ENCODE peak calls at places on chromosome 21, in nine cellular contexts. C is vagina, R is body of pancreas, H is aorta, D is Peyer's patch, W is tibial nerve, B is tibial artery, P is hepatocyte, V is ovary. M is an unnamed sample. For H3K4me1, the result is how much of the 10 kb centered on the place peaks cover.

GRCh38 chr21:16455978-16456377 is 726.2 kb downstream of the USP25 start:
- DNase-seq in C (no peak), R (no peak), H (no peak), D (no peak), W (no peak), B (no peak), P (no peak), V (no peak), M (no peak)

GRCh38 chr21:27555996-27556395 is 589.1 kb upstream of the ADAMTS5 start:
- DNase-seq in C (no peak), R (no peak), H (no peak), D (no peak), W (no peak), B (no peak), P (no peak), V (no peak), M (no peak)

GRCh38 chr21:26115346-26115745 is 55.2 kb downstream of the APP start:
- DNase-seq in C (no peak), R (peak), H (no peak), D (no peak), W (no peak), B (no peak), P (no peak), V (no peak), M (peak)

GRCh38 chr21:43598416-43599120 is 60.7 kb downstream of the HSF2BP start:
- DNase-seq in C (no peak), R (no peak), H (no peak), D (no peak), W (no peak), B (no peak), P (no peak), V (no peak), M (no peak)

GRCh38 chr21:20647603-20648002 is 350.6 kb upstream of the NCAM2 start:
- DNase-seq in C (no peak), R (no peak), H (no peak), D (no peak), W (no peak), B (no peak), P (no peak), V (no peak), M (peak)

GRCh38 chr21:37259426-37259825 is 7.7 kb downstream of the VPS26C start:
- DNase-seq in C (peak), R (no peak), H (no peak), D (no peak), W (no peak), B (no peak), P (no peak), V (no peak), M (no peak)

GRCh38 chr21:43208561-43209332 is 39.9 kb downstream of the CRYAA start:
- DNase-seq in C (no peak), R (no peak), H (peak), D (no peak), W (peak), B (no peak), P (no peak), V (no peak), M (no peak)

GRCh38 chr21:37877171-37877570 is 39.1 kb downstream of the KCNJ6 start:
- DNase-seq in C (no peak), R (no peak), H (no peak), D (no peak), W (no peak), B (no peak), P (no peak), V (no peak), M (no peak)

GRCh38 chr21:40067751-40068150 is 200.5 kb downstream of the PCP4 start:
- DNase-seq in C (no peak), R (no peak), H (no peak), D (no peak), W (no peak), B (no peak), P (no peak), V (no peak), M (no peak)

GRCh38 chr21:28235169-28235892 is 757.3 kb downstream of the LTN1 start:
- DNase-seq in C (no peak), R (no peak), H (no peak), D (no peak), W (no peak), B (peak), P (no peak), V (no peak), M (no peak)

GRCh38 chr21:25342811-25343210 is 264.5 kb downstream of the MRPL39 start:
- DNase-seq in C (no peak), R (no peak), H (no peak), D (no peak), W (no peak), B (no peak), P (no peak), V (no peak), M (no peak)

GRCh38 chr21:39007532-39007931 is 175.7 kb downstream of the PSMG1 start:
- DNase-seq in C (no peak), R (no peak), H (peak), D (no peak), W (no peak), B (no peak), P (no peak), V (no peak), M (no peak)
- H3K4me1 ChIP-seq in C (under half), R (under half), H (under half), D (under half), W (under half), B (under half), P (under half), V (under half), M (under half)

DNA sequence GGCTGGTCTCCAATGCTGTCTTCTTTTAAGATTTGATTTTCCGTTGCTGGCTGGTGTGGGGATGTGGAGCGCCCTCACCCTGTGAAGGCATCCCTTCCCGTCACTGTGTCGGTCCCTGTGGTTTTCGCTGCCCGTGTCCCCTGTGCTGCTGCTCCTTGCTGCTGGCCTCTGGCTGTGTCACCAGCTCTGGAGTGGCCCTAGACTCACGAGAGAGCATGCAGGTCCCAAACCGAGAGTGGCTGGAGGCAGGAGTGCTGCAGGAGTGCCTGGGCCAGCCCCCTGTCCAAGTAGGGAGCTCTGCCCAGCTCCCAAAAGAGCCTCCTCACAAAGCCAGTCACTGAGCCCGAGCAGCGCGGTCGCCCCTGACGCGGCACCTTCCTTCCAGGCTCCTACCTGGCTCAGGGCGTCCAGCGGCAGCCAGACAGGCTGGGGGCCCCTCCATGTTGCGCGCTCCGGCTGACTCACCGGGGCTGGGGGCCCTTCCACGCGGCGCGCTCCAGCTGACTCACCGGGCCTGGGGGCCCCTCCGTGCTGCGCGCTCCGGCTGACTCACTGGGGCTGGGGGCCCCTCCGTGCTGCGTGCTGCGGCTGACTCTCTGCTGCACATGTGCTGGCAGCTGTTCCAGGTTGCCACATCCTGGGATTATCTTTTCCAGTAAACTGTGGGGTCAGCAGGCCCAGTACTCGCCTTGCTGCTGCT is 106.7 kb upstream of the COL6A1 start:
- DNase-seq in C (no peak), R (peak), H (peak), D (peak), W (no peak), B (peak), P (peak), V (peak), M (peak)
- H3K4me3 ChIP-seq in C (no peak), R (no peak), H (no peak), D (no peak), W (no peak), B (no peak), P (no peak), V (no peak), M (no peak)

GRCh38 chr21:17526771-17527170 is 13.9 kb downstream of the CXADR start:
- DNase-seq in C (no peak), R (no peak), H (no peak), D (no peak), W (no peak), B (no peak), P (no peak), V (no peak), M (no peak)
- H3K4me1 ChIP-seq in C (under half), R (under half), H (under half), D (under half), W (under half), B (under half), P (under half), V (under half), M (under half)

GRCh38 chr21:41504030-41504429 is 3.9 kb downstream of the TMPRSS2 start:
- DNase-seq in C (no peak), R (no peak), H (no peak), D (no peak), W (no peak), B (no peak), P (no peak), V (no peak), M (no peak)

GRCh38 chr21:41507521-41508414 is at the start of gene TMPRSS2:
- DNase-seq in C (no peak), R (peak), H (no peak), D (peak), W (no peak), B (no peak), P (peak), V (no peak), M (no peak)

GRCh38 chr21:41508415-41509205 is 652 bp upstream of the TMPRSS2 start:
- DNase-seq in C (no peak), R (no peak), H (no peak), D (peak), W (no peak), B (no peak), P (peak), V (no peak), M (no peak)

GRCh38 chr21:41506526-41507520 is 1.1 kb downstream of the TMPRSS2 start:
- DNase-seq in C (no peak), R (peak), H (no peak), D (peak), W (no peak), B (no peak), P (no peak), V (no peak), M (no peak)

DNA sequence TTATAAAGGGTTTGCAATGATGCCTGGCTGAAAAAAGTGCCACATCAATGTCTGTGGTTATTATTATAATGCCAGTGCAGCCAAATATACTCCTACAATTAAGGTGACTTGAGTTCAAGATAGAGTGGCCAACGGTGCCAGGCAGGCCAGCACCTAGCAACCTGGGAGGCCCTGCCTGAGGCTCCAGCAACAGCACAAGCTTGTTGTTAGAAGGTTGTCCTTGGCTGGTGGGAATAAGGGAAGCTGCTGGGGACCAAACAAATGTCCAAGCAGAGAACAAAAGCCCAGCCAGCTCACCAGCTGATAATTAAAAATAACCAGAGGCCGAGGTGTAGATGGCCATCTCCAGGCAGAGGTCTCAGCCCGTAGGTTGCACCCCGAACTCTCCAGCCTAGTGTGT is 2.0 kb downstream of the TMPRSS2 start:
- DNase-seq in C (no peak), R (peak), H (no peak), D (no peak), W (no peak), B (no peak), P (no peak), V (no peak), M (no peak)
- H3K4me3 ChIP-seq in C (no peak), R (peak), H (no peak), D (peak), W (peak), B (no peak), P (peak), V (no peak), M (no peak)

DNA sequence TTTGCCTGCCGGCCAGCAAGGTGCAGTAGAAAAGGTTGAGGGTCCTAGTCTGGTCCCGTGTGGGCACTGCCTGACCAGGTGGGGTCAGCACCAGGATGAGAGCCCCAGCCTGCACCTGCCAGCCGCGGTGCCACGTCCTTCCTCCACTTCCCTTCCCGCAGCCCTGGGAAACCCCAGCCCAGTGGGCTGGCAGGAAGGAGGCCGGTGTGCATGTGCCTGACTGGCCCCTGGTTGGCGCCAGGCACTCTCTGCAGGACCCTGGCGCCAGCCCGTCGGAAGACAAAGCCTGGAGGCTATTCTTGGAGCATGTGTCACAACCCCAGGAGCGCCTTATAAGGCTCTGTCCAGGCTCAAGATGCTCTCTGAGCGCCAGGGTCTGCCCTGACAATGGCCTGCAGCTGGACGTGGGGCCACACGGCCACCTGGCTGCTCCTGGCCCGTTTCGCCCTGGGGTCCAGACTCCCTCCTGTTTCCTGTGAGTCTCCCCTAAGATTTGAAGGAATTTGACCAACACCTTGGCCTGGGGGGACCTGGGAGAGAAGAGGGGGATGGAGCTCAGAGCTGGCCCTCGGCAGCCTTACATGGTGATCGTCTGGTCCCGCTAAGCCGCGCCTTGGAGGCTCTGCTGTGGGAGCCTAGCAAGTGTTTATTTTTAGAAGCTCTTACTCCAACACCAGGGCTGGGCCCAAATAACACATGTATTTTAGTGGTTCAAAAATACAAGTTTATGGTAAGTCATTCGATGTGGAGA is 31.9 kb upstream of the POFUT2 start:
- DNase-seq in C (no peak), R (no peak), H (peak), D (peak), W (no peak), B (peak), P (no peak), V (peak), M (no peak)
- H3K4me1 ChIP-seq in C (half or more), R (half or more), H (under half), D (under half), W (under half), B (half or more), P (under half), V (under half), M (under half)

GRCh38 chr21:35223480-35224156 is 174.5 kb upstream of the RUNX1 start:
- DNase-seq in C (no peak), R (no peak), H (no peak), D (no peak), W (no peak), B (no peak), P (no peak), V (no peak), M (no peak)

GRCh38 chr21:35226302-35226701 is 177.2 kb upstream of the RUNX1 start:
- DNase-seq in C (no peak), R (no peak), H (no peak), D (no peak), W (no peak), B (no peak), P (no peak), V (no peak), M (no peak)

GRCh38 chr21:35227774-35228173 is 178.7 kb upstream of the RUNX1 start:
- DNase-seq in C (no peak), R (no peak), H (no peak), D (no peak), W (no peak), B (no peak), P (no peak), V (no peak), M (no peak)

GRCh38 chr21:35226960-35227741 is 178.0 kb upstream of the RUNX1 start:
- DNase-seq in C (no peak), R (no peak), H (no peak), D (no peak), W (no peak), B (no peak), P (no peak), V (no peak), M (no peak)

GRCh38 chr21:35225573-35225972 is 176.5 kb upstream of the RUNX1 start:
- DNase-seq in C (no peak), R (no peak), H (no peak), D (no peak), W (no peak), B (no peak), P (no peak), V (no peak), M (no peak)
- H3K4me3 ChIP-seq in C (no peak), R (no peak), H (no peak), D (no peak), W (no peak), B (no peak), P (no peak), V (no peak), M (no peak)

GRCh38 chr21:29658934-29659203 is 280.9 kb downstream of the GRIK1 start:
- DNase-seq in C (no peak), R (no peak), H (no peak), D (no peak), W (no peak), B (no peak), P (no peak), V (no peak), M (no peak)
- H3K4me1 ChIP-seq in C (under half), R (under half), H (under half), D (under half), W (under half), B (under half), P (under half), V (under half), M (under half)

GRCh38 chr21:33070921-33071877 is 1.3 kb downstream of the OLIG1 start:
- DNase-seq in C (no peak), R (no peak), H (no peak), D (no peak), W (no peak), B (no peak), P (no peak), V (no peak), M (peak)
- H3K4me3 ChIP-seq in C (peak), R (no peak), H (no peak), D (peak), W (peak), B (peak), P (no peak), V (peak), M (peak)

DNA sequence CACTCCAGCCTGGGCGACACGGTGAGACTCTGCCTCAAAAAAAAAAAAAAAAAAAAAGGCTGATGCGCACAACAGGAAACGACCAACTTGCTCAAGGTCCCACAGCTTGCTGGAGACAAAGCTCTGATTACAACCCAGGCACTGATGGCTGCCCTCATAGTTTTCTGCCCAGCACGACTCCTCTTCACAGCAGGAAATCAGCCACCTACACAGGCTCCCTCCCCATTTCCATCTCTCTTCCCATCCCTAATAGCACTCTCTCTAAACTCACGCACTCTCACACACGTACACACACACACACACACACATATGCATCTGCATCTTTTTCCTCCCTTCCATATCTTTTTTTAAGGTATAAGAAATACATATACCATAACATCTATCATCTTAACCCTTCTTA is 153.5 kb upstream of the SOD1 start:
- DNase-seq in C (no peak), R (no peak), H (no peak), D (no peak), W (no peak), B (no peak), P (no peak), V (no peak), M (peak)
- H3K4me1 ChIP-seq in C (under half), R (under half), H (under half), D (under half), W (under half), B (under half), P (under half), V (under half), M (under half)

DNA sequence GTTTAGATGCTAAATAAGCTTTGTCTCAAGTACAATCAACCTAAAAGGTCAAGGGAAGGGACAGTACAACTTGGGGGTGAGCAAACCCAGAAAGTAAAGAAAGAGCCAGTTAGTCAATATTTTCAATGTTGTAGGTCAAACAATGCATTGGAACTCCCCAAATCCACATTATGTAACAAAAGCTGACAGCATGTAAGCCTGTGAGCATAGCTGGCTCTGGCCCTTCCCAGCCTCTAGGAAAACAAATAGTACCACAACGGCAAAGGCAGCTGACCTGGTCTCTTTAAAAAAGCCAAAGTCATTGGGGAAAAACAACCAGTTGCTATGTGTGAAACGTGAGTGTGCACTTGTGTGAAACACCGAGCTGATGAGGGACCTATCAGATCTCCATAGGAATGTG is 3.4 kb downstream of the CBR1 start:
- DNase-seq in C (no peak), R (peak), H (no peak), D (no peak), W (no peak), B (no peak), P (peak), V (no peak), M (no peak)
- H3K4me3 ChIP-seq in C (no peak), R (no peak), H (no peak), D (peak), W (no peak), B (no peak), P (no peak), V (no peak), M (no peak)

M was measured in A673.